ENCODE peak calls at places on chromosomes 12 and 14, in seven cellular contexts. One of them, this sample, is unnamed.

GRCh38 chr14:73239463-73240241 is 2.3 kb downstream of the PAPLN start:
- DNase-seq in psoas muscle: peak
- DNase-seq in lower leg skin: peak
- DNase-seq in right atrium auricular region: peak
- DNase-seq in kidney epithelial cell: no peak
- DNase-seq in GM23338: peak
- DNase-seq in fibroblast of lung: peak
- DNase-seq in this sample: peak

GRCh38 chr12:24905431-24905830 is 43.5 kb downstream of the BCAT1 start:
- DNase-seq in GM23338: no peak
- DNase-seq in psoas muscle: no peak
- DNase-seq in right atrium auricular region: no peak
- DNase-seq in fibroblast of lung: peak
- DNase-seq in lower leg skin: no peak
- DNase-seq in kidney epithelial cell: no peak
- DNase-seq in this sample: peak

GRCh38 chr12:174596-174995 is 39.4 kb downstream of the SLC6A12 start:
- DNase-seq in lower leg skin: no peak
- DNase-seq in fibroblast of lung: no peak
- DNase-seq in GM23338: no peak
- DNase-seq in right atrium auricular region: no peak
- DNase-seq in psoas muscle: no peak
- DNase-seq in kidney epithelial cell: no peak
- DNase-seq in this sample: no peak

GRCh38 chr12:68794653-68795253 is 13.2 kb upstream of the MDM2 start:
- DNase-seq in right atrium auricular region: no peak
- DNase-seq in fibroblast of lung: peak
- DNase-seq in lower leg skin: no peak
- DNase-seq in GM23338: no peak
- DNase-seq in psoas muscle: no peak
- DNase-seq in kidney epithelial cell: no peak
- DNase-seq in this sample: peak

GRCh38 chr14:75422169-75422568 is 5.7 kb upstream of the JDP2 start:
- DNase-seq in right atrium auricular region: no peak
- DNase-seq in psoas muscle: no peak
- DNase-seq in fibroblast of lung: peak
- DNase-seq in kidney epithelial cell: peak
- DNase-seq in GM23338: no peak
- DNase-seq in lower leg skin: no peak
- DNase-seq in this sample: peak

GRCh38 chr12:10590976-10591375 is 22.4 kb downstream of the MAGOHB start:
- DNase-seq in lower leg skin: no peak
- DNase-seq in GM23338: no peak
- DNase-seq in kidney epithelial cell: no peak
- DNase-seq in right atrium auricular region: no peak
- DNase-seq in psoas muscle: no peak
- DNase-seq in fibroblast of lung: no peak
- DNase-seq in this sample: no peak

GRCh38 chr14:77376380-77376770 is 519 bp downstream of the TMED8 start:
- DNase-seq in kidney epithelial cell: no peak
- DNase-seq in GM23338: peak
- DNase-seq in psoas muscle: peak
- DNase-seq in lower leg skin: peak
- DNase-seq in right atrium auricular region: peak
- DNase-seq in fibroblast of lung: peak
- DNase-seq in this sample: peak

GRCh38 chr12:6275609-6276246 is 34.8 kb upstream of the PLEKHG6 start:
- DNase-seq in kidney epithelial cell: no peak
- DNase-seq in right atrium auricular region: no peak
- DNase-seq in lower leg skin: no peak
- DNase-seq in GM23338: no peak
- DNase-seq in psoas muscle: no peak
- DNase-seq in fibroblast of lung: no peak
- DNase-seq in this sample: no peak

GRCh38 chr12:130764073-130764472 is 48.0 kb upstream of the RIMBP2 start:
- DNase-seq in kidney epithelial cell: no peak
- DNase-seq in fibroblast of lung: peak
- DNase-seq in right atrium auricular region: no peak
- DNase-seq in GM23338: no peak
- DNase-seq in psoas muscle: no peak
- DNase-seq in lower leg skin: no peak
- DNase-seq in this sample: peak

GRCh38 chr12:20475542-20475941 is 107.2 kb downstream of the PDE3A start:
- DNase-seq in right atrium auricular region: no peak
- DNase-seq in psoas muscle: no peak
- DNase-seq in lower leg skin: no peak
- DNase-seq in GM23338: no peak
- DNase-seq in kidney epithelial cell: no peak
- DNase-seq in fibroblast of lung: peak
- DNase-seq in this sample: no peak

GRCh38 chr14:99937475-99938244 is 127.6 kb upstream of the EVL start:
- DNase-seq in right atrium auricular region: no peak
- DNase-seq in lower leg skin: no peak
- DNase-seq in fibroblast of lung: no peak
- DNase-seq in psoas muscle: no peak
- DNase-seq in kidney epithelial cell: no peak
- DNase-seq in GM23338: no peak
- DNase-seq in this sample: no peak

GRCh38 chr12:4027412-4027811 is 154.2 kb upstream of the PARP11 start:
- DNase-seq in kidney epithelial cell: no peak
- DNase-seq in psoas muscle: no peak
- DNase-seq in GM23338: no peak
- DNase-seq in lower leg skin: no peak
- DNase-seq in fibroblast of lung: no peak
- DNase-seq in right atrium auricular region: no peak
- DNase-seq in this sample: no peak

GRCh38 chr12:100267603-100268281 is 765 bp downstream of the SCYL2 start:
- DNase-seq in psoas muscle: no peak
- DNase-seq in right atrium auricular region: no peak
- DNase-seq in lower leg skin: peak
- DNase-seq in GM23338: peak
- DNase-seq in fibroblast of lung: peak
- DNase-seq in kidney epithelial cell: no peak
- DNase-seq in this sample: peak

GRCh38 chr12:1297206-1297605 is 297.2 kb downstream of the FBXL14 start:
- DNase-seq in GM23338: no peak
- DNase-seq in right atrium auricular region: no peak
- DNase-seq in fibroblast of lung: peak
- DNase-seq in psoas muscle: no peak
- DNase-seq in kidney epithelial cell: no peak
- DNase-seq in lower leg skin: no peak
- DNase-seq in this sample: peak

GRCh38 chr12:28882444-28882843 is 266.6 kb upstream of the FAR2 start:
- DNase-seq in kidney epithelial cell: no peak
- DNase-seq in right atrium auricular region: no peak
- DNase-seq in GM23338: no peak
- DNase-seq in fibroblast of lung: peak
- DNase-seq in lower leg skin: no peak
- DNase-seq in psoas muscle: no peak
- DNase-seq in this sample: no peak

GRCh38 chr12:100382327-100382726 is 25.5 kb downstream of the SLC17A8 start:
- DNase-seq in kidney epithelial cell: no peak
- DNase-seq in psoas muscle: no peak
- DNase-seq in right atrium auricular region: no peak
- DNase-seq in GM23338: no peak
- DNase-seq in fibroblast of lung: no peak
- DNase-seq in lower leg skin: no peak
- DNase-seq in this sample: no peak

GRCh38 chr12:6373022-6373787 is 2.2 kb downstream of the SCNN1A start:
- DNase-seq in fibroblast of lung: no peak
- DNase-seq in GM23338: no peak
- DNase-seq in kidney epithelial cell: no peak
- DNase-seq in psoas muscle: no peak
- DNase-seq in lower leg skin: no peak
- DNase-seq in right atrium auricular region: no peak
- DNase-seq in this sample: no peak

GRCh38 chr12:128318946-128319345 is 52.0 kb downstream of the TMEM132C start:
- DNase-seq in kidney epithelial cell: no peak
- DNase-seq in lower leg skin: no peak
- DNase-seq in GM23338: no peak
- DNase-seq in right atrium auricular region: peak
- DNase-seq in psoas muscle: no peak
- DNase-seq in fibroblast of lung: no peak
- DNase-seq in this sample: no peak

GRCh38 chr12:96218989-96219678 is 25.0 kb downstream of the ELK3 start:
- DNase-seq in lower leg skin: no peak
- DNase-seq in right atrium auricular region: peak
- DNase-seq in kidney epithelial cell: no peak
- DNase-seq in psoas muscle: no peak
- DNase-seq in GM23338: no peak
- DNase-seq in fibroblast of lung: no peak
- DNase-seq in this sample: no peak

GRCh38 chr14:63905370-63905769 is 52.6 kb downstream of the SYNE2 start:
- DNase-seq in psoas muscle: no peak
- DNase-seq in GM23338: no peak
- DNase-seq in lower leg skin: no peak
- DNase-seq in kidney epithelial cell: no peak
- DNase-seq in right atrium auricular region: no peak
- DNase-seq in fibroblast of lung: no peak
- DNase-seq in this sample: no peak

GRCh38 chr12:87127272-87127671 is 871.1 kb upstream of the MGAT4C start:
- DNase-seq in fibroblast of lung: peak
- DNase-seq in psoas muscle: no peak
- DNase-seq in GM23338: no peak
- DNase-seq in lower leg skin: no peak
- DNase-seq in kidney epithelial cell: no peak
- DNase-seq in right atrium auricular region: no peak
- DNase-seq in this sample: peak
- TF ChIP-seq CTCF in fibroblast of lung: no peak
- TF ChIP-seq CTCF in psoas muscle: no peak
- TF ChIP-seq CTCF in GM23338: no peak
- TF ChIP-seq CTCF in lower leg skin: no peak
- TF ChIP-seq CTCF in kidney epithelial cell: no peak
- TF ChIP-seq CTCF in right atrium auricular region: no peak
- TF ChIP-seq CTCF in this sample: no peak

DNA sequence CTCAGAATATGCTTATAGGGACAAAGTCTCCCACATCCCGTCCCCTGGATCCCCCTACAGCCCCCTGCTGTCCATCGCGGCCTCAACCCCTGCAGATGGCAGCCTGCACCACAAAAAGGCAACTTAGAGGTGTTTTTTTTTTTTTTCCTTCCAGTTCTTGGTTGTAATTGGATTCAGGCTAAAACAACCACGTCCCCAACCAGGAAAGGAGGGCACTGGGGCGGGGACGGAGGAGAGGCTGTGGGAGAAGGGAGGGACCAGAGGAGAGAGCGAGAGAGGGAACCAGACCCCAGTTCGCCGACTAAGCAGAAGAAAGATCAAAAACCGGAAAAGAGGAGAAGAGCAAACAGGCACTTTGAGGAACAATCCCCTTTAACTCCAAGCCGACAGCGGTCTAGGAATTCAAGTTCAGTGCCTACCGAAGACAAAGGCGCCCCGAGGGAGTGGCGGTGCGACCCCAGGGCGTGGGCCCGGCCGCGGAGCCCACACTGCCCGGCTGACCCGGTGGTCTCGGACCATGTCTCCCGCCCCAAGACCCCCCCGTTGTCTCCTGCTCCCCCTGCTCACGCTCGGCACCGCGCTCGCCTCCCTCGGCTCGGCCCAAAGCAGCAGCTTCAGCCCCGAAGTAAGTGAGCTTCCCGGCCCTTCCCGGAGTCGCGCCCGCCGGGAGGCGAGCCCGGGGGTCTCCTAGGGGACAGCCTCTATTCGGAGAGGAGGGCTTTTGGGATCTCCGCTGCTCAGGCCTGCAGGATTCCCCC is at the start of gene MMP14:
- DNase-seq in right atrium auricular region: peak
- DNase-seq in lower leg skin: peak
- DNase-seq in fibroblast of lung: peak
- DNase-seq in psoas muscle: peak
- DNase-seq in GM23338: peak
- DNase-seq in kidney epithelial cell: no peak
- DNase-seq in this sample: peak
- TF ChIP-seq CTCF in right atrium auricular region: peak
- TF ChIP-seq CTCF in lower leg skin: no peak
- TF ChIP-seq CTCF in fibroblast of lung: peak
- TF ChIP-seq CTCF in psoas muscle: no peak
- TF ChIP-seq CTCF in GM23338: peak
- TF ChIP-seq CTCF in kidney epithelial cell: peak
- TF ChIP-seq CTCF in this sample: peak

DNA sequence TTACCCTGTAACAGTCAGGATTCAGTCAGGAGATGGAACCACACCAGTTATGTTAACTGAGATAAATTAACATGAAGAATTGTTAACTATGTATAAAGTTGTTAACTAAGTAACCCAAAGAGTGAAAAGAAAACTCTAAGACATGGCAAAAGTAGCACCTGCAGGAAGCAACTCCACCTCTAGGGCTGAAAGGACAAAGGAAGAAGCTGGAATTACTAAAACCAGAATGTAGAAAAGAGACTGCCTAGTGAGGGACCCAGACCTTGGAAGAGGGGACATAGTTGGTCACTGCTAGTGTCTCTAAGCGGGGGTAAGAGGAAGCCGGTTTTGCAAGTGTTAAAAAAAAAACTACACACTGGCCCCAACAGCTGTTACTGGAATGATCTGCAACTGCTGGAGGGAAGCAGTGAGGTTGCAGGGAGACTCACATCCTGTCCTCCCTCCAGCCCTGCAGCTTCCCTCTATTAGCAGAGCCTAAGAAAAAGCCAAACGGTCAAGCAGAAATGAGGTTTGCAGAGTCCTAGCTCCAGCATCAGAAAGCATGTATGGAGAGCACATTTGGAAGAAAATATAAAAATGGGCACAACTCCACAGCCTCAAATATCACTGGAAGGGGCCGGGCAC is 39.7 kb downstream of the GPR135 start:
- DNase-seq in GM23338: peak
- DNase-seq in lower leg skin: no peak
- DNase-seq in right atrium auricular region: no peak
- DNase-seq in fibroblast of lung: peak
- DNase-seq in kidney epithelial cell: no peak
- DNase-seq in psoas muscle: no peak
- DNase-seq in this sample: peak
- TF ChIP-seq CTCF in GM23338: peak
- TF ChIP-seq CTCF in lower leg skin: no peak
- TF ChIP-seq CTCF in right atrium auricular region: peak
- TF ChIP-seq CTCF in fibroblast of lung: peak
- TF ChIP-seq CTCF in kidney epithelial cell: no peak
- TF ChIP-seq CTCF in psoas muscle: no peak
- TF ChIP-seq CTCF in this sample: peak

DNA sequence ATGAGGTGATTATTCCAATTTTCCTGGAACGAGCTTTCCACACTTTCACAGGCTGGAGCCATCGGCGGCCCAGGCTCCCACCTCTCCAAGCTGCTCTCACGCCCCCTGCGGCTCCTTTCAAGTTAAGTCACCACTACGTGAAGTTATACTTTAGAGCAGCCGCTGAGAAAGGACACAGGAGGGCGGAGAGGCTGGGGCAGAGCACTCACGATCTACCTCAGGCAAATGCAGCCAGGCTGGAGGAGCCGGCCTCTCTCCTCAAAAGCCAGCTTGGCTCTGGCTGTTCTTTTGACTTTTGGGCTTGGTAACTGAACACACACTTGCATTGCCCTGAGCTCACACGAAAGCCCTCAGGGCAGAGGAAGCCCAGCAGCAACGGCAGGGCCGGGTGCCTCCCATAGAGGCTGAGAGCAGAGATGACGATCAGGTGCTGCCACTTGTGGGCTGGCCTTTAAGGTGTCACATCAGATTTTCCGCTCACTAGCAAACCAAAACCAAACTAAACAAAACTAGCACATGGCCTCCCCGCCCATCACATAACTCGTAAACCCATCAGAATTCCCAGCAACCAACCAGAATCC is 75.2 kb downstream of the PITPNM2 start:
- DNase-seq in right atrium auricular region: no peak
- DNase-seq in lower leg skin: no peak
- DNase-seq in fibroblast of lung: peak
- DNase-seq in psoas muscle: no peak
- DNase-seq in kidney epithelial cell: no peak
- DNase-seq in GM23338: peak
- DNase-seq in this sample: no peak
- TF ChIP-seq CTCF in right atrium auricular region: no peak
- TF ChIP-seq CTCF in lower leg skin: no peak
- TF ChIP-seq CTCF in fibroblast of lung: no peak
- TF ChIP-seq CTCF in psoas muscle: no peak
- TF ChIP-seq CTCF in kidney epithelial cell: peak
- TF ChIP-seq CTCF in GM23338: no peak
- TF ChIP-seq CTCF in this sample: no peak